ENCODE peak calls at places on chromosomes 3 and 15, in seven cellular contexts. L, S, J, F, A, N and P are unnamed samples.
A peak's percentile ranks its signal among the peaks of the same experiment; 100 is the strongest.

GRCh38 chr3:10253731-10254130 is 5.5 kb downstream of the TATDN2 start:
- DNase-seq in L (no peak), F (no peak), A (no peak), S (no peak), N (no peak), J (no peak), P (no peak)

GRCh38 chr3:144221771-144222170 is 250.1 kb downstream of the DIPK2A start:
- DNase-seq in J (no peak), L (no peak), S (peak; percentile 17), F (peak; percentile 41), N (no peak), A (no peak), P (no peak)

GRCh38 chr3:188627652-188628051 is 473.7 kb downstream of the LPP start:
- DNase-seq in F (no peak), L (peak; percentile 63), J (no peak), N (peak; percentile 78), S (no peak), A (no peak), P (no peak)

GRCh38 chr15:59410448-59410896 is 27.5 kb upstream of the FAM81A start:
- DNase-seq in A (no peak), S (no peak), J (no peak), F (no peak), N (no peak), L (peak; percentile 16), P (no peak)

GRCh38 chr3:23823620-23824019 is 17.9 kb downstream of the UBE2E1 start:
- DNase-seq in L (no peak), N (no peak), A (no peak), J (no peak), F (no peak), S (no peak), P (no peak)

GRCh38 chr3:45549961-45550360 is 44.6 kb upstream of the LIMD1 start:
- DNase-seq in N (no peak), L (no peak), S (no peak), A (no peak), F (no peak), J (no peak), P (no peak)

GRCh38 chr15:60941448-60941847 is 287.7 kb downstream of the RORA start:
- DNase-seq in J (no peak), L (peak; percentile 78), N (no peak), A (no peak), S (no peak), F (no peak), P (no peak)

GRCh38 chr15:77144492-77145070 is 73.7 kb upstream of the TSPAN3 start:
- DNase-seq in A (no peak), L (peak; percentile 98), F (no peak), S (no peak), J (no peak), N (peak; percentile 95), P (no peak)

GRCh38 chr3:39541917-39542329 is 74.4 kb downstream of the MOBP start:
- DNase-seq in S (no peak), A (no peak), L (peak; percentile 52), J (no peak), F (peak; percentile 26), N (no peak), P (no peak)

GRCh38 chr3:190309414-190309813 is 12.8 kb downstream of the CLDN1 start:
- DNase-seq in F (no peak), J (no peak), A (no peak), S (no peak), N (no peak), L (no peak), P (no peak)

GRCh38 chr3:20240154-20240883 is 54.3 kb upstream of the SGO1 start:
- DNase-seq in L (no peak), N (no peak), J (no peak), S (no peak), A (no peak), F (no peak), P (no peak)

GRCh38 chr15:85793641-85794597 is 806 bp downstream of the KLHL25 start:
- DNase-seq in A (peak; percentile 56), N (no peak), F (peak; percentile 60), S (peak; percentile 35), J (peak; percentile 67), L (peak; percentile 47), P (peak; percentile 50)

GRCh38 chr15:99249270-99249817 is at the start of gene TTC23:
- DNase-seq in N (peak; percentile 83), S (no peak), J (no peak), F (peak; percentile 61), A (peak; percentile 6), L (peak; percentile 92), P (peak; percentile 19)

GRCh38 chr3:154151969-154152368 is 30.8 kb downstream of the ARHGEF26 start:
- DNase-seq in N (peak; percentile 59), S (no peak), A (no peak), L (peak; percentile 94), F (no peak), J (no peak), P (no peak)

GRCh38 chr15:40254452-40254851 is 15.6 kb downstream of the PAK6 start:
- DNase-seq in F (no peak), N (no peak), S (no peak), A (no peak), L (no peak), J (no peak), P (no peak)
- TF ChIP-seq CTCF in F (no peak), N (no peak), S (no peak), A (no peak), L (no peak), J (no peak), P (no peak)

GRCh38 chr3:32780735-32781210 is 37.0 kb upstream of the TRIM71 start:
- DNase-seq in F (peak; percentile 80), J (peak; percentile 57), A (peak; percentile 82), S (peak; percentile 98), L (peak; percentile 25), N (no peak), P (peak; percentile 76)
- TF ChIP-seq CTCF in F (no peak), J (no peak), A (no peak), S (no peak), L (peak; percentile 16), N (peak; percentile 19), P (no peak)

GRCh38 chr3:127753338-127753737 is 69.0 kb downstream of the MGLL start:
- DNase-seq in F (no peak), S (no peak), A (no peak), N (no peak), J (peak; percentile 20), L (no peak), P (no peak)
- TF ChIP-seq CTCF in F (no peak), S (no peak), A (no peak), N (no peak), J (no peak), L (no peak), P (no peak)

DNA sequence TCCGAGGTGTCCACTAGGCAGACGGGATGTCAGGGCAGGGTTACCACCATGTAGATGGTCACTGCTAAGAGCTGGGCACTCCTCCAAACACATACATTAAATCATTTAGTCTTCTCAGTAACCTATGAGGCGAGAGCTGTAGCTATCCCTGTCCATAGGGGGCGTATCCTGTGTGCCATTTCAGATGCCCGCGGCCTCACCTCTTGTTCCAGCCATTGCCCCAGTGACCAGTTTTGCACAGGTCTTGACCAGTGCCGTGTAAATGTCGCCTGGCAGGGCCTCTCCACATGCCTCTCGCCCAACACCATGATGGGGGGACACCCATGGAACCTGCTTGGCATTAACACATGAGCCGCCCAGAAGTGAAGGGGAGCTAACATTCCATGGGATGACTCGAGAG is 20.8 kb upstream of the SRP14 start:
- DNase-seq in L (no peak), A (no peak), J (no peak), F (no peak), S (no peak), N (no peak), P (no peak)
- TF ChIP-seq CTCF in L (no peak), A (no peak), J (no peak), F (no peak), S (no peak), N (no peak), P (no peak)

DNA sequence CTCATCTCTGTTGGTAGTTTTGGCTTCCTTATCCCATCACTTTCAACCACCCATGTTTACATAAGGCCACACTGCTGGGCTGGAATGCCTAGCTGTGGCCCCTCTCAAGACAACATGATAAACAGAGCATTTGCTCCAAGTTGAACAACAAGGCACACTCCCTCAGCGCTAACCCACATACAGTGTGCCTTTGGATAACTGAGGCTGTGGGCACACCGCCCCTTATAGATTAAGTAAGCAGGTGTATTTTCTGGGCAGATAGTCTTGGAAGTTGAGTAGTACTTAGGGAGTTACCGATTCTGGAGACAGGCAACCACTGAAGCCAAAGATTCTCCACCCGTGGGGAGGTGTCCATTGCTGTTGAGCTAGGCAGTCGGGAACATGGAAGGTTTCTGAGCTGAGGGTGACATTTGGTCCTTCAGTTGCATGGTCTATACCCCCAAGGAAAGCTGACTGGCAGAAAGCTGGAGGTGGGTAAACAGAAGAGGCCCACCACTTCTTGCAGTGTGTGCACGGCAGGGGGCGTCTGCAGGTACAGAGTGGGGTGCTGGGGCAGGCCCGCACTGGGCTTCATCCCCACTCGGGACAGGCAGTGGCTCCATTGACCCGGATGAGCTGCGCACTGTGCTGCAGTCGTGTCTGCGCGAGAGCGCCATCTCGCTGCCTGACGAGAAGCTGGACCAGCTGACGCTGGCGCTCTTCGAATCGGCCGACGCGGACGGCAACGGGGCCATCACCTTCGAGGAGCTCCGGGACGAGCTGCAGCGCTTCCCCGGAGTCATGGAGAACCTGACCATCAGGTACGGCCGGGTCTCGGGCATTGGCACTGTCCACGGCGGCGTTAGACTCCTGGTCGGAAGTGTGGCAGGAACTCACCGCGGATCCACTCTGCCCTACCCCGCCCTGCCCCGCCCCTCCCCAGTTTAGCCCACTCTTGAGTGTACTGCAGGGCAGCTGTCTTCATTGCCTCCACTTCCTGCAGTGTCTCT is 16.8 kb downstream of the NOX5 start:
- DNase-seq in S (peak; percentile 81), J (peak; percentile 68), L (no peak), N (no peak), A (peak; percentile 60), F (peak; percentile 75), P (peak; percentile 64)
- TF ChIP-seq CTCF in S (peak; percentile 32), J (peak; percentile 59), L (peak; percentile 26), N (peak; percentile 54), A (peak; percentile 43), F (peak; percentile 73), P (peak; percentile 30)

GRCh38 chr3:164550857-164551256 is 527.4 kb downstream of the SI start:
- DNase-seq in J (no peak), S (no peak), N (no peak), F (no peak), A (no peak), L (no peak), P (no peak)
- TF ChIP-seq CTCF in J (no peak), S (no peak), N (no peak), F (no peak), A (peak; percentile 16), L (no peak), P (peak; percentile 31)

GRCh38 chr3:122679085-122679466 is 1.6 kb upstream of the PARP14 start:
- DNase-seq in S (peak; percentile 79), F (peak; percentile 76), J (peak; percentile 74), A (peak; percentile 72), N (peak; percentile 58), L (peak; percentile 82), P (peak; percentile 78)
- TF ChIP-seq CTCF in S (peak; percentile 53), F (peak; percentile 76), J (peak; percentile 89), A (peak; percentile 66), N (peak; percentile 76), L (peak; percentile 91), P (peak; percentile 71)